ENCODE peak calls at places on chromosomes 6 and 20, in four cellular contexts. U is IMR-90, G is H1, W is mesendoderm. N is an unnamed sample.

GRCh38 chr6:105087571-105088211 is 92.1 kb downstream of the POPDC3 start:
- DNase-seq in U (peak), G (no peak), W (peak), N (no peak)

GRCh38 chr6:75376347-75377024 is 91.9 kb upstream of the TMEM30A start:
- DNase-seq in U (peak), G (no peak), W (peak), N (no peak)

GRCh38 chr6:43695078-43695966 is 7.7 kb upstream of the MRPS18A start:
- DNase-seq in U (no peak), G (no peak), W (peak), N (peak)

GRCh38 chr20:62420846-62421715 is 6.3 kb downstream of the RBBP8NL start:
- DNase-seq in U (no peak), G (no peak), W (no peak), N (no peak)

GRCh38 chr6:158286413-158286812 is 25.9 kb upstream of the TULP4 start:
- DNase-seq in U (peak), G (no peak), W (no peak), N (no peak)

GRCh38 chr6:5584072-5584471 is 322.8 kb downstream of the FARS2 start:
- DNase-seq in U (peak), G (no peak), W (no peak), N (no peak)

GRCh38 chr6:42101186-42101657 is 41.2 kb downstream of the C6orf132 start:
- DNase-seq in U (peak), G (no peak), W (no peak), N (no peak)

GRCh38 chr6:130520235-130520634 is 154.4 kb downstream of the TMEM200A start:
- DNase-seq in U (peak), G (no peak), W (no peak), N (no peak)

GRCh38 chr6:106128981-106129761 is 43.0 kb downstream of the PRDM1 start:
- DNase-seq in U (peak), G (no peak), W (no peak), N (no peak)

GRCh38 chr6:36998723-36999466 is 6.6 kb upstream of the FGD2 start:
- DNase-seq in U (no peak), G (no peak), W (no peak), N (no peak)

GRCh38 chr6:163588211-163588919 is 173.8 kb downstream of the QKI start:
- DNase-seq in U (peak), G (no peak), W (no peak), N (no peak)

GRCh38 chr6:22081709-22082108 is 215.1 kb downstream of the PRL start:
- DNase-seq in U (no peak), G (no peak), W (no peak), N (no peak)

GRCh38 chr6:69729870-69730449 is 66.8 kb downstream of the LMBRD1 start:
- DNase-seq in U (peak), G (no peak), W (no peak), N (no peak)

GRCh38 chr6:3162067-3162497 is 4.7 kb upstream of the TUBB2A start:
- DNase-seq in U (no peak), G (no peak), W (peak), N (no peak)

GRCh38 chr6:85449388-85449817 is 480 bp upstream of the NT5E start:
- DNase-seq in U (peak), G (no peak), W (peak), N (peak)

GRCh38 chr20:3777726-3778629 is 3.3 kb downstream of the SPEF1 start:
- DNase-seq in U (no peak), G (no peak), W (peak), N (peak)

GRCh38 chr6:111662192-111662793 is 56.6 kb upstream of the TRAF3IP2 start:
- DNase-seq in U (no peak), G (no peak), W (no peak), N (no peak)

GRCh38 chr20:11453430-11453829 is 464.3 kb upstream of the BTBD3 start:
- DNase-seq in U (peak), G (no peak), W (no peak), N (no peak)

GRCh38 chr20:38222923-38223742 is 37.4 kb downstream of the KIAA1755 start:
- DNase-seq in U (no peak), G (no peak), W (no peak), N (no peak)

GRCh38 chr6:27812805-27813626 is 99.2 kb downstream of the OR2B2 start:
- DNase-seq in U (no peak), G (no peak), W (peak), N (no peak)

GRCh38 chr6:139109558-139109957 is 25.3 kb upstream of the HECA start:
- DNase-seq in U (peak), G (no peak), W (peak), N (peak)

GRCh38 chr6:116444991-116445566 is 16.1 kb upstream of the CALHM6 start:
- DNase-seq in U (no peak), G (no peak), W (no peak), N (no peak)

GRCh38 chr20:6756961-6757595 is 10.4 kb upstream of the BMP2 start:
- DNase-seq in U (no peak), G (no peak), W (no peak), N (no peak)

GRCh38 chr6:39992861-39993622 is 58.8 kb upstream of the MOCS1 start:
- DNase-seq in U (no peak), G (no peak), W (no peak), N (no peak)

GRCh38 chr6:135321012-135321621 is 140.0 kb downstream of the MYB start:
- DNase-seq in U (no peak), G (no peak), W (peak), N (no peak)

GRCh38 chr6:116500969-116501433 is 10.4 kb upstream of the CALHM5 start:
- DNase-seq in U (peak), G (no peak), W (peak), N (peak)

GRCh38 chr6:106215608-106216007 is 110.0 kb downstream of the ATG5 start:
- DNase-seq in U (no peak), G (no peak), W (no peak), N (no peak)

DNA sequence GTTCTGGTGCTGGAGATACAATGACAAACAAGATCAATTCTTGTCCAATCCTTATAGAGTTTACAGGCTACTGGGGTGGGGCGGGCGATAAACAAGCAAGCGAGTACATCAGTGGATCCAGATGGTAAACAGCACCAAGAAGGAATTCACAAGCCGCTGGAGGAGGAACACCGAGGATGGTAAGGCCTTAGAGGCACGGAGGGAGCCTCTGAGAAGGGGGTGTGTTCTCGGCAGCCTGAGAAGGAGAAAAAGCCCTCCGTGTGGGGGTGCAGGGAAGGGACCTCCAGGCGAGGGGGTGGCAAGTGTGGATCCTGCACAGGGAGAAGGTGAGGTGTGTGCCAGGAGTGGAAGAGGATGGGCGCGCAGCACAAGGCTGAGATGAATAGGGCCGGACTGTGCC is 276.5 kb upstream of the FOXQ1 start:
- DNase-seq in U (no peak), G (no peak), W (no peak), N (no peak)
- H3K56ac ChIP-seq in U (no peak), G (no peak), W (no peak), N (no peak)

DNA sequence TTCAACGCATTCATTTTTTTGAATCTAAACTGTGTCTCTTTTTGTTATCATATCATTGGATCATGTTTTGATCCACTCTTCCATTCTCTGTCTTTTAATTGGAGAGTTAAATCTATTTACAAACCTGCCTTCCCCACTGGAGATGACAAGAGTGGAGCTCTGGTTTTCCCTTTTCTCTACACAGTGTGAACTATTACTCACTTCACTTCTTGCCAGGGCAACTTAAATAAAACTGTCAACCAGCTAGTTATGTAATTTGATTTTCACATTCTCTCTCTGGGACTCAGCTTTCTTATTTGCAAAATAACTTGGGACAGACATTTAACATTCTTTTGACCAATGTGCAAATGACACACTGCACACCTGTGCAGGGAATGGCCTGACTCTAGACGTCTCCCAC is 230.8 kb upstream of the CST7 start:
- DNase-seq in U (no peak), G (no peak), W (no peak), N (no peak)
- H3K56ac ChIP-seq in U (no peak), G (no peak), W (no peak), N (no peak)

DNA sequence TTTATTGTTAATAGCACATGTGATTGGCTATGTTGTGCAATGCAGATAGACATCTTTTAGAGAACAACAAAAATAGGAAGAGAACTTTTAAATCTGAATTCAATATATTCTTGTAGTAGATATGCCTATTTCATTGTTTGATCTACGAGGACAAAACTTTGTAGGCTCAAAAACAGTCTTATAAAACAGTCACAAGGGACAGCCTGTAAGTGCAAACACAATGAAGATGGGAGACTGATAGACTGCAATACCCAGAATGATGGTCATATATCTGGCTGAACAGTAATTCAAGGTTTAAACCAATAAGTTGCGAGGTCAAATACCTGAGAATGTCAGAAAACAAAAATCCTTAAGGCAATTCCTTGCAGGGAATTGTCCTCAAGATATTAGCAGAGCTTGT is 1342.9 kb upstream of the ADGRB3 start:
- DNase-seq in U (no peak), G (no peak), W (no peak), N (no peak)
- H3K56ac ChIP-seq in U (no peak), G (no peak), W (no peak), N (no peak)

GRCh38 chr6:118892248-118893094 is 1.5 kb upstream of the ASF1A start:
- DNase-seq in U (no peak), G (no peak), W (no peak), N (no peak)

GRCh38 chr6:118893095-118893881 is 664 bp upstream of the ASF1A start:
- DNase-seq in U (peak), G (no peak), W (peak), N (peak)

GRCh38 chr6:118889163-118889562 is 4.8 kb upstream of the ASF1A start:
- DNase-seq in U (no peak), G (no peak), W (no peak), N (no peak)

GRCh38 chr6:118893882-118894424 is at the start of gene ASF1A:
- DNase-seq in U (peak), G (peak), W (peak), N (peak)

GRCh38 chr6:118890997-118891790 is 2.8 kb upstream of the ASF1A start:
- DNase-seq in U (no peak), G (no peak), W (no peak), N (no peak)
- H3K56ac ChIP-seq in U (no peak), G (no peak), W (peak), N (no peak)

GRCh38 chr20:910840-911770 is 5.0 kb downstream of the ANGPT4 start:
- DNase-seq in U (peak), G (no peak), W (no peak), N (no peak)
- H3K56ac ChIP-seq in U (no peak), G (no peak), W (no peak), N (no peak)

GRCh38 chr20:51624157-51624731 is 81.7 kb upstream of the NFATC2 start:
- DNase-seq in U (peak), G (peak), W (peak), N (peak)
- H3K56ac ChIP-seq in U (no peak), G (no peak), W (no peak), N (no peak)

GRCh38 chr6:150231456-150231855 is 88.6 kb downstream of the PPP1R14C start:
- DNase-seq in U (peak), G (no peak), W (no peak), N (no peak)
- H3K56ac ChIP-seq in U (no peak), G (no peak), W (no peak), N (no peak)

GRCh38 chr6:128659878-128660622 is 139.7 kb upstream of the PTPRK start:
- DNase-seq in U (no peak), G (no peak), W (no peak), N (no peak)

GRCh38 chr6:128655978-128656498 is 135.6 kb upstream of the PTPRK start:
- DNase-seq in U (peak), G (no peak), W (peak), N (no peak)

DNA sequence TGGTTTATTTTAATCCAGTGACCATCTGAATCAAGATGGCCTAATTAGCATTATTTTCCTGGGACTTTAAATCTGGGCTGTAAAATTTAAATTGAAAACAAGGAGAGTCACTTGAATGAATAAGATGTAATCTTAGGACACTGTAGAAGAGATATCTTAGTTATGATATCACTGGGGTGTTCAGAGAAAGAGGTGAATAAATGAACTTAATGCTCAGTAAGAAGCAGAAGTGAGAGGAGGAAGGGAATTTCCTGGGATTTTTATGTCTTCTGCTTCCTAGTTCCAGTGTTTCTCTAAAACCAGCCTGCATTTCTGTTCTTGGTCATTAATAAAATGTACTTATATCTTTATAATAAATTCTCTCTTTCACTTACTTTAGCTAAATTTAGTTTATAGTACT is 136.8 kb upstream of the PTPRK start:
- DNase-seq in U (peak), G (no peak), W (no peak), N (no peak)
- H3K56ac ChIP-seq in U (no peak), G (no peak), W (no peak), N (no peak)

GRCh38 chr20:41570552-41570951 is 47.6 kb downstream of the CHD6 start:
- DNase-seq in U (peak), G (no peak), W (no peak), N (no peak)
- H3K56ac ChIP-seq in U (no peak), G (no peak), W (no peak), N (no peak)

GRCh38 chr6:161432546-161432945 is 158.7 kb upstream of the AGPAT4 start:
- DNase-seq in U (no peak), G (no peak), W (no peak), N (no peak)

GRCh38 chr6:161435426-161436065 is 161.7 kb upstream of the AGPAT4 start:
- DNase-seq in U (no peak), G (no peak), W (no peak), N (no peak)

GRCh38 chr6:161434331-161434730 is 160.5 kb upstream of the AGPAT4 start:
- DNase-seq in U (no peak), G (no peak), W (no peak), N (no peak)

GRCh38 chr6:161434921-161435411 is 161.1 kb upstream of the AGPAT4 start:
- DNase-seq in U (peak), G (no peak), W (no peak), N (no peak)

GRCh38 chr6:161429921-161430490 is 156.1 kb upstream of the AGPAT4 start:
- DNase-seq in U (no peak), G (no peak), W (no peak), N (no peak)
- H3K56ac ChIP-seq in U (no peak), G (no peak), W (no peak), N (no peak)